ENCODE peak calls at places on chromosomes 13 and 19, in seven cellular contexts. K, E, S, W, R, H and M are unnamed samples.

GRCh38 chr19:38719761-38720558 is 24.3 kb downstream of the CAPN12 start:
- DNase-seq in K (no peak), E (no peak), S (no peak), W (no peak), R (no peak), H (no peak), M (peak; percentile 40)

GRCh38 chr13:31860002-31860401 is 120.7 kb downstream of the RXFP2 start:
- DNase-seq in K (no peak), E (no peak), S (no peak), W (no peak), R (no peak), H (no peak), M (no peak)

GRCh38 chr19:10499550-10500246 is 3.5 kb downstream of the KEAP1 start:
- DNase-seq in K (no peak), E (no peak), S (no peak), W (no peak), R (no peak), H (no peak), M (no peak)

GRCh38 chr19:1754651-1755466 is 1.6 kb downstream of the ONECUT3 start:
- DNase-seq in K (no peak), E (peak; percentile 17), S (no peak), W (no peak), R (no peak), H (no peak), M (peak; percentile 17)

GRCh38 chr13:20997301-20998061 is 63.9 kb downstream of the LATS2 start:
- DNase-seq in K (no peak), E (no peak), S (no peak), W (peak; percentile 43), R (no peak), H (no peak), M (peak; percentile 65)

GRCh38 chr13:33611016-33611805 is 206.7 kb upstream of the RFC3 start:
- DNase-seq in K (no peak), E (no peak), S (no peak), W (peak; percentile 84), R (no peak), H (no peak), M (peak; percentile 66)

GRCh38 chr19:16371540-16371986 is 46.9 kb downstream of the KLF2 start:
- DNase-seq in K (peak; percentile 93), E (peak; percentile 94), S (no peak), W (no peak), R (peak; percentile 79), H (peak; percentile 80), M (no peak)

GRCh38 chr19:37991841-37992248 is 84.8 kb downstream of the SIPA1L3 start:
- DNase-seq in K (no peak), E (no peak), S (no peak), W (no peak), R (no peak), H (no peak), M (peak; percentile 93)

GRCh38 chr19:42269518-42270345 is 680 bp downstream of the CIC start:
- DNase-seq in K (no peak), E (no peak), S (no peak), W (no peak), R (no peak), H (no peak), M (no peak)